ENCODE peak calls at places on chromosomes 11 and 22, in nine cellular contexts. E is activated T-cell treated with anti-CD3 and anti-CD28 coated beads for 24 hours; Y is fibroblast of pulmonary artery; P is tibial artery; A is GM23338; V is NCI-H187; X is NCI-H1105; B is EL; W is stimulated activated CD8-positive, alpha-beta memory T cell treated with anti-CD3 and anti-CD28 coated beads, Interleukin-15, amount 100 ng/mL, for 4 hours. L is an unnamed sample.

GRCh38 chr11:64164392-64165312 is 1.3 kb downstream of the MACROD1 start:
- DNase-seq in A (peak; percentile 67), E (no peak), W (no peak), P (no peak), V (no peak), B (peak; percentile 29), Y (no peak), X (no peak), L (peak; percentile 34)

GRCh38 chr11:103625624-103625965 is 410.8 kb upstream of the DDI1 start:
- DNase-seq in E (no peak), P (no peak), A (no peak), W (no peak), V (no peak), B (no peak), X (no peak), Y (no peak), L (no peak)

GRCh38 chr11:17934194-17934593 is 78.7 kb downstream of the SERGEF start:
- DNase-seq in W (no peak), P (no peak), X (no peak), B (no peak), Y (no peak), V (no peak), A (no peak), E (no peak), L (no peak)

GRCh38 chr11:46064221-46064620 is 57.0 kb downstream of the PHF21A start:
- DNase-seq in X (no peak), Y (no peak), V (no peak), P (no peak), B (peak; percentile 12), A (peak; percentile 44), E (no peak), W (no peak), L (no peak)

GRCh38 chr11:1531961-1532586 is 40.0 kb downstream of the DUSP8 start:
- DNase-seq in B (peak; percentile 30), X (no peak), Y (no peak), A (no peak), E (no peak), V (no peak), P (peak; percentile 92), W (no peak), L (no peak)

GRCh38 chr11:6622261-6623171 is 3.3 kb upstream of the TPP1 start:
- DNase-seq in Y (no peak), V (no peak), E (no peak), X (no peak), P (no peak), A (no peak), W (no peak), B (no peak), L (no peak)

GRCh38 chr22:23538502-23538860 is 41.6 kb downstream of the IGLL1 start:
- DNase-seq in E (no peak), W (no peak), A (no peak), B (no peak), Y (no peak), V (no peak), P (peak; percentile 17), X (no peak), L (no peak)

GRCh38 chr11:128988224-128988970 is 45.7 kb upstream of the TP53AIP1 start:
- DNase-seq in B (no peak), W (no peak), X (no peak), Y (no peak), A (no peak), E (no peak), V (no peak), P (no peak), L (no peak)

GRCh38 chr11:14645247-14645912 is 1.8 kb downstream of the PDE3B start:
- DNase-seq in V (peak; percentile 57), B (peak; percentile 22), P (no peak), X (no peak), E (no peak), W (no peak), A (no peak), Y (peak; percentile 20), L (no peak)

GRCh38 chr11:120651836-120652235 is 140.3 kb downstream of the GRIK4 start:
- DNase-seq in B (no peak), E (no peak), A (no peak), Y (no peak), W (no peak), X (no peak), V (no peak), P (no peak), L (no peak)

GRCh38 chr11:30282289-30282631 is 40.6 kb upstream of the ARL14EP start:
- DNase-seq in V (no peak), E (no peak), Y (no peak), A (peak; percentile 10), B (no peak), P (no peak), W (no peak), X (no peak), L (no peak)

GRCh38 chr11:128911239-128911638 is 20.1 kb downstream of the KCNJ5 start:
- DNase-seq in X (no peak), Y (no peak), B (no peak), W (no peak), P (no peak), V (no peak), A (no peak), E (no peak), L (no peak)

GRCh38 chr11:104333977-104334376 is 170.0 kb upstream of the PDGFD start:
- DNase-seq in V (no peak), W (no peak), X (no peak), P (no peak), Y (no peak), E (no peak), A (peak; percentile 57), B (peak; percentile 13), L (peak; percentile 43)

GRCh38 chr11:76655466-76656086 is 15.0 kb downstream of the LRRC32 start:
- DNase-seq in E (no peak), A (no peak), V (no peak), W (no peak), Y (no peak), X (no peak), B (no peak), P (peak; percentile 68), L (no peak)

GRCh38 chr22:39117585-39118191 is 20.6 kb downstream of the APOBEC3H start:
- DNase-seq in W (peak; percentile 71), A (peak; percentile 85), X (peak; percentile 44), E (peak; percentile 65), V (no peak), B (peak; percentile 55), P (no peak), Y (peak; percentile 69), L (peak; percentile 77)

GRCh38 chr11:16542353-16542752 is 186.0 kb upstream of the SOX6 start:
- DNase-seq in Y (no peak), B (no peak), X (no peak), V (no peak), P (no peak), W (no peak), E (no peak), A (no peak), L (no peak)

GRCh38 chr22:39148727-39149535 is 3.5 kb downstream of the CBX7 start:
- DNase-seq in A (peak; percentile 83), P (peak; percentile 93), B (peak; percentile 21), V (no peak), W (peak; percentile 43), Y (no peak), X (no peak), E (peak; percentile 52), L (peak; percentile 61)

GRCh38 chr22:23249506-23250423 is 69.5 kb downstream of the BCR start:
- DNase-seq in Y (no peak), E (no peak), P (no peak), X (no peak), W (no peak), A (no peak), V (no peak), B (no peak), L (no peak)

GRCh38 chr11:119810478-119811232 is 81.7 kb upstream of the NECTIN1 start:
- DNase-seq in X (no peak), Y (no peak), E (no peak), P (no peak), V (no peak), W (no peak), B (no peak), A (no peak), L (no peak)

GRCh38 chr11:35014352-35014751 is 97.9 kb downstream of the PDHX start:
- DNase-seq in V (no peak), Y (peak; percentile 69), W (no peak), A (no peak), X (no peak), B (peak; percentile 85), P (no peak), E (no peak), L (no peak)

GRCh38 chr11:86476109-86476861 is 101.6 kb downstream of the CCDC81 start:
- DNase-seq in A (no peak), P (no peak), W (no peak), V (no peak), B (no peak), Y (peak; percentile 39), X (no peak), E (no peak), L (peak; percentile 26)

GRCh38 chr11:13260196-13260962 is 17.2 kb upstream of the BMAL1 start:
- DNase-seq in W (no peak), P (no peak), E (no peak), Y (no peak), B (no peak), X (no peak), A (peak; percentile 28), V (no peak), L (no peak)

GRCh38 chr11:66267039-66267378 is 1.4 kb upstream of the RAB1B start:
- DNase-seq in B (no peak), Y (no peak), A (no peak), E (no peak), V (no peak), X (no peak), P (no peak), W (no peak), L (no peak)

GRCh38 chr22:48819991-48820390 is 1007.7 kb downstream of the BRD1 start:
- DNase-seq in P (peak; percentile 24), V (no peak), B (no peak), Y (no peak), A (no peak), E (no peak), X (no peak), W (no peak), L (no peak)

GRCh38 chr11:118884613-118885274 is 1.1 kb downstream of the CXCR5 start:
- DNase-seq in E (no peak), A (no peak), Y (no peak), W (no peak), B (no peak), V (no peak), P (no peak), X (no peak), L (no peak)

GRCh38 chr22:39496131-39496838 is 5.8 kb upstream of the MIEF1 start:
- DNase-seq in X (no peak), Y (peak; percentile 75), W (peak; percentile 18), A (peak; percentile 91), E (peak; percentile 49), V (no peak), P (peak; percentile 83), B (peak; percentile 63), L (peak; percentile 85)

GRCh38 chr22:46537221-46537945 is at the start of gene CELSR1:
- DNase-seq in Y (peak; percentile 22), A (peak; percentile 71), V (no peak), P (no peak), W (no peak), X (peak; percentile 13), B (peak; percentile 41), E (no peak), L (peak; percentile 85)

GRCh38 chr11:69008774-69009440 is 4.1 kb downstream of the MRGPRF start:
- DNase-seq in Y (peak; percentile 92), B (peak; percentile 98), A (no peak), X (no peak), P (peak; percentile 97), V (no peak), W (no peak), E (no peak), L (no peak)

GRCh38 chr22:44931077-44931540 is 78.7 kb downstream of the PHF21B start:
- DNase-seq in V (no peak), Y (peak; percentile 8), A (no peak), W (no peak), E (no peak), X (no peak), P (no peak), B (peak; percentile 7), L (no peak)

GRCh38 chr11:60345489-60345888 is 18.4 kb downstream of the MS4A6E start:
- DNase-seq in Y (no peak), X (peak; percentile 4), B (peak; percentile 14), E (no peak), P (no peak), A (peak; percentile 69), W (no peak), V (no peak), L (peak; percentile 76)

GRCh38 chr11:118054712-118055640 is 21.9 kb upstream of the TMPRSS4 start:
- DNase-seq in W (no peak), B (no peak), X (no peak), E (no peak), A (no peak), V (no peak), P (peak; percentile 42), Y (no peak), L (no peak)